ENCODE peak calls at places on chromosome 9, in ten cellular contexts. One of them, this sample, is unnamed.

GRCh38 chr9:34457266-34458012 is 931 bp downstream of the FAM219A start:
- DNase-seq in cardiac septum: peak; percentile 92
- DNase-seq in HEK293T: peak; percentile 66
- DNase-seq in activated naive CD4-positive, alpha-beta T cell: peak; percentile 21
- DNase-seq in islet precursor cell: peak; percentile 93
- DNase-seq in amygdala: peak; percentile 60
- DNase-seq in right lobe of liver: peak; percentile 76
- DNase-seq in occipital lobe: peak; percentile 69
- DNase-seq in effector memory CD8-positive, alpha-beta T cell: no peak
- DNase-seq in KG1: no peak
- DNase-seq in this sample: peak; percentile 50

GRCh38 chr9:121303456-121304451 is 35.8 kb downstream of the GSN start:
- DNase-seq in cardiac septum: peak; percentile 58
- DNase-seq in HEK293T: no peak
- DNase-seq in effector memory CD8-positive, alpha-beta T cell: no peak
- DNase-seq in KG1: no peak
- DNase-seq in islet precursor cell: no peak
- DNase-seq in activated naive CD4-positive, alpha-beta T cell: no peak
- DNase-seq in right lobe of liver: no peak
- DNase-seq in amygdala: no peak
- DNase-seq in occipital lobe: no peak
- DNase-seq in this sample: no peak

GRCh38 chr9:76459691-76460635 is 981 bp downstream of the GCNT1 start:
- DNase-seq in HEK293T: peak; percentile 58
- DNase-seq in cardiac septum: peak; percentile 79
- DNase-seq in occipital lobe: no peak
- DNase-seq in activated naive CD4-positive, alpha-beta T cell: no peak
- DNase-seq in right lobe of liver: peak; percentile 57
- DNase-seq in KG1: no peak
- DNase-seq in amygdala: peak; percentile 8
- DNase-seq in effector memory CD8-positive, alpha-beta T cell: no peak
- DNase-seq in islet precursor cell: peak; percentile 81
- DNase-seq in this sample: peak; percentile 56

GRCh38 chr9:36170531-36170930 is 1.3 kb downstream of the CCIN start:
- DNase-seq in HEK293T: no peak
- DNase-seq in right lobe of liver: no peak
- DNase-seq in effector memory CD8-positive, alpha-beta T cell: no peak
- DNase-seq in occipital lobe: no peak
- DNase-seq in cardiac septum: no peak
- DNase-seq in KG1: no peak
- DNase-seq in islet precursor cell: no peak
- DNase-seq in amygdala: no peak
- DNase-seq in activated naive CD4-positive, alpha-beta T cell: no peak
- DNase-seq in this sample: no peak

GRCh38 chr9:80842383-80842782 is 847.0 kb downstream of the TLE1 start:
- DNase-seq in cardiac septum: no peak
- DNase-seq in HEK293T: peak; percentile 10
- DNase-seq in activated naive CD4-positive, alpha-beta T cell: no peak
- DNase-seq in right lobe of liver: no peak
- DNase-seq in KG1: no peak
- DNase-seq in amygdala: no peak
- DNase-seq in effector memory CD8-positive, alpha-beta T cell: no peak
- DNase-seq in islet precursor cell: no peak
- DNase-seq in occipital lobe: no peak
- DNase-seq in this sample: no peak

GRCh38 chr9:75265525-75265972 is 177.2 kb downstream of the OSTF1 start:
- DNase-seq in islet precursor cell: no peak
- DNase-seq in right lobe of liver: no peak
- DNase-seq in amygdala: peak; percentile 22
- DNase-seq in KG1: peak; percentile 46
- DNase-seq in effector memory CD8-positive, alpha-beta T cell: peak; percentile 27
- DNase-seq in HEK293T: peak; percentile 55
- DNase-seq in occipital lobe: no peak
- DNase-seq in activated naive CD4-positive, alpha-beta T cell: peak; percentile 0
- DNase-seq in cardiac septum: no peak
- DNase-seq in this sample: peak; percentile 34

GRCh38 chr9:72458153-72458552 is 63.3 kb upstream of the TMC1 start:
- DNase-seq in occipital lobe: no peak
- DNase-seq in HEK293T: no peak
- DNase-seq in cardiac septum: no peak
- DNase-seq in islet precursor cell: no peak
- DNase-seq in activated naive CD4-positive, alpha-beta T cell: no peak
- DNase-seq in KG1: no peak
- DNase-seq in amygdala: no peak
- DNase-seq in effector memory CD8-positive, alpha-beta T cell: no peak
- DNase-seq in right lobe of liver: no peak
- DNase-seq in this sample: no peak

GRCh38 chr9:123769723-123770122 is 160.2 kb downstream of the DENND1A start:
- DNase-seq in islet precursor cell: no peak
- DNase-seq in amygdala: peak; percentile 13
- DNase-seq in HEK293T: no peak
- DNase-seq in right lobe of liver: no peak
- DNase-seq in occipital lobe: no peak
- DNase-seq in KG1: no peak
- DNase-seq in activated naive CD4-positive, alpha-beta T cell: no peak
- DNase-seq in cardiac septum: no peak
- DNase-seq in effector memory CD8-positive, alpha-beta T cell: no peak
- DNase-seq in this sample: no peak

GRCh38 chr9:5994486-5994885 is 20.9 kb downstream of the RANBP6 start:
- DNase-seq in cardiac septum: no peak
- DNase-seq in HEK293T: no peak
- DNase-seq in KG1: no peak
- DNase-seq in islet precursor cell: no peak
- DNase-seq in effector memory CD8-positive, alpha-beta T cell: no peak
- DNase-seq in right lobe of liver: no peak
- DNase-seq in occipital lobe: no peak
- DNase-seq in amygdala: no peak
- DNase-seq in activated naive CD4-positive, alpha-beta T cell: no peak
- DNase-seq in this sample: no peak

GRCh38 chr9:74322661-74323314 is 174.3 kb upstream of the RORB start:
- DNase-seq in KG1: no peak
- DNase-seq in cardiac septum: no peak
- DNase-seq in right lobe of liver: no peak
- DNase-seq in effector memory CD8-positive, alpha-beta T cell: no peak
- DNase-seq in occipital lobe: no peak
- DNase-seq in activated naive CD4-positive, alpha-beta T cell: no peak
- DNase-seq in amygdala: no peak
- DNase-seq in islet precursor cell: no peak
- DNase-seq in HEK293T: no peak
- DNase-seq in this sample: no peak

GRCh38 chr9:129624168-129624759 is 1.7 kb upstream of the NTMT1 start:
- DNase-seq in amygdala: peak; percentile 33
- DNase-seq in occipital lobe: no peak
- DNase-seq in activated naive CD4-positive, alpha-beta T cell: peak; percentile 67
- DNase-seq in KG1: peak; percentile 45
- DNase-seq in islet precursor cell: peak; percentile 87
- DNase-seq in effector memory CD8-positive, alpha-beta T cell: peak; percentile 62
- DNase-seq in right lobe of liver: no peak
- DNase-seq in HEK293T: peak; percentile 68
- DNase-seq in cardiac septum: no peak
- DNase-seq in this sample: peak; percentile 73

GRCh38 chr9:82024931-82025330 is 36.4 kb downstream of the SPATA31D1 start:
- DNase-seq in amygdala: no peak
- DNase-seq in HEK293T: no peak
- DNase-seq in effector memory CD8-positive, alpha-beta T cell: no peak
- DNase-seq in occipital lobe: no peak
- DNase-seq in activated naive CD4-positive, alpha-beta T cell: no peak
- DNase-seq in cardiac septum: no peak
- DNase-seq in islet precursor cell: no peak
- DNase-seq in right lobe of liver: no peak
- DNase-seq in KG1: no peak
- DNase-seq in this sample: no peak

GRCh38 chr9:93317495-93318094 is 133.7 kb downstream of the WNK2 start:
- DNase-seq in KG1: no peak
- DNase-seq in amygdala: no peak
- DNase-seq in cardiac septum: no peak
- DNase-seq in islet precursor cell: no peak
- DNase-seq in activated naive CD4-positive, alpha-beta T cell: no peak
- DNase-seq in effector memory CD8-positive, alpha-beta T cell: no peak
- DNase-seq in right lobe of liver: no peak
- DNase-seq in HEK293T: no peak
- DNase-seq in occipital lobe: no peak
- DNase-seq in this sample: no peak